ENCODE peak calls at places on chromosomes 4 and X, in seven cellular contexts. K is H1, P is H9, L is IMR-90, F is mesenchymal stem cell, T is neuronal stem cell, N is mesendoderm. E is an unnamed sample.

GRCh38 chr4:184793735-184794355 is 31.9 kb downstream of the ACSL1 start:
- DNase-seq in K (no peak), P (no peak), L (no peak), F (no peak), T (no peak), N (no peak), E (no peak)

GRCh38 chr4:146590801-146591200 is 47.9 kb upstream of the POU4F2 start:
- DNase-seq in K (no peak), P (no peak), L (no peak), F (no peak), N (no peak), T (no peak), E (no peak)

GRCh38 chr4:185127021-185127925 is 15.8 kb upstream of the SLC25A4 start:
- DNase-seq in T (no peak), P (peak), L (no peak), N (peak), K (peak), F (peak), E (no peak)

GRCh38 chrX:9745417-9746115 is 20.1 kb downstream of the GPR143 start:
- DNase-seq in N (peak), P (no peak), L (peak), F (peak), T (no peak), K (no peak), E (peak)

GRCh38 chr4:56619160-56619559 is 61.9 kb downstream of the HOPX start:
- DNase-seq in N (no peak), L (peak), P (no peak), K (no peak), F (peak), T (no peak), E (no peak)

GRCh38 chr4:10461850-10462400 is 4.7 kb upstream of the ZNF518B start:
- DNase-seq in P (peak), T (no peak), K (peak), F (no peak), N (peak), L (no peak), E (no peak)

GRCh38 chr4:153273736-153274135 is 69.5 kb downstream of the TRIM2 start:
- DNase-seq in K (no peak), P (no peak), F (no peak), N (peak), L (no peak), T (no peak), E (no peak)

GRCh38 chr4:184282895-184283654 is 65.4 kb upstream of the ENPP6 start:
- DNase-seq in F (no peak), T (no peak), N (no peak), P (no peak), K (no peak), L (no peak), E (no peak)

GRCh38 chr4:138919094-138919936 is 96.3 kb upstream of the NOCT start:
- DNase-seq in N (peak), P (peak), L (peak), F (peak), T (peak), K (peak), E (peak)

GRCh38 chr4:183118585-183118984 is 19.5 kb downstream of the WWC2 start:
- DNase-seq in P (no peak), T (peak), F (peak), N (peak), L (peak), K (no peak), E (peak)

GRCh38 chr4:186685744-186686143 is 37.9 kb downstream of the FAT1 start:
- DNase-seq in L (peak), N (peak), P (no peak), K (no peak), T (no peak), F (peak), E (peak)

GRCh38 chrX:46770817-46771163 is 11.9 kb upstream of the SLC9A7 start:
- DNase-seq in F (peak), K (no peak), N (peak), P (no peak), L (peak), T (no peak), E (peak)

GRCh38 chr4:13893221-13893620 is 265.7 kb upstream of the BOD1L1 start:
- DNase-seq in P (no peak), F (peak), L (peak), N (no peak), T (no peak), K (no peak), E (no peak)

GRCh38 chr4:87525636-87526035 is 3.5 kb downstream of the SPARCL1 start:
- DNase-seq in L (peak), F (peak), T (no peak), P (no peak), N (no peak), K (no peak), E (no peak)

GRCh38 chr4:145939241-145939640 is 618 bp upstream of the ZNF827 start:
- DNase-seq in L (peak), K (no peak), N (no peak), P (no peak), F (peak), T (no peak), E (no peak)

GRCh38 chr4:88963817-88964216 is 93.2 kb downstream of the FAM13A start:
- DNase-seq in T (no peak), K (no peak), L (peak), N (no peak), F (peak), P (no peak), E (no peak)

GRCh38 chr4:150570862-150571261 is 11.1 kb upstream of the MAB21L2 start:
- DNase-seq in F (no peak), P (no peak), K (no peak), N (no peak), T (no peak), L (no peak), E (no peak)

GRCh38 chr4:155954939-155955338 is 1.3 kb upstream of the CTSO start:
- DNase-seq in L (peak), N (no peak), P (no peak), F (no peak), T (no peak), K (no peak), E (no peak)

GRCh38 chrX:68916891-68917290 is 88.1 kb downstream of the EFNB1 start:
- DNase-seq in K (no peak), N (no peak), L (no peak), P (no peak), T (no peak), F (no peak), E (no peak)

DNA sequence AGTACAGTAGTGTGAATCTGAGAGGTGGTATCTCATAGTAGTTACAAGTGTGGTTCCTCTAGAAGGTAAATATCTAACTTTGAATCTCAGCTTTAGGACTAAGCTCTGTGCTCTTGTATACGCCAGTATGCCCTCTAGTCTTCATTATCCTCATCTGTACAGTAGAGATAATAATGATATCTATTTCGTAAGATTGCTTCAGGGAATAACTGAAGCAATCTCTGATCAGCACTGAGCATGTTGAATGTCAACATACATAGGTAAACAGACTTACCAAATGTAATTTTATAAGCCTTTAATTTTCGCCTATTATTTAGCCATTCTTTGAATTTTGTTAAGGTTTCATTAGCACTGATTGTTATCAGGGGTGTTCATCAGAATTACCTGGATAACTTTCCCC is 175.2 kb upstream of the ANKRD50 start:
- DNase-seq in L (no peak), P (no peak), T (no peak), F (no peak), N (no peak), K (no peak), E (peak)
- H4K8ac ChIP-seq in L (no peak), P (no peak), T (no peak), F (no peak), N (no peak), K (no peak), E (no peak)

DNA sequence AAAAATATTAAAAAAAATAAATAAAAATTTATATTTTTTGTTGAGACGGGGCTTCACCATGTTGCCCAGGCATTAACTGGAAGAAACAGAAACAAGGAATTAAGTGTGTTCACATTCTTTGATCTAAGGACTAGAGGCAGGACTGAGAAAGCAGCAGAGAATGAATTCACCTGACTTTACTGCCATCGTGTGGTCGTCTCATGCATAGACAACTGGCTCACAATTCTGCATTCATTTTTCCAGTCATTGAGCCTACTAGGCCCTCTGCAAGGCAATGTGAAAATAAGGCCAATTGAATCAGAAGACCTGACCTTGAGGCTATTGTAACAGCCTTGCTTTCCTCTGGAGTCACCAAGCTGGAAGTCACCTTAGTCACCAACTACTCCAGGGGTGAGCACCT is 37.4 kb downstream of the LHFPL1 start:
- DNase-seq in P (peak), N (peak), K (peak), L (peak), F (peak), T (peak), E (peak)
- H2BK120ac ChIP-seq in P (no peak), N (no peak), K (no peak), L (peak), F (no peak), T (no peak), E (no peak)

GRCh38 chr4:85274955-85275354 is 200.0 kb upstream of the ARHGAP24 start:
- DNase-seq in L (no peak), N (no peak), K (no peak), F (no peak), T (no peak), P (no peak), E (no peak)
- H4K8ac ChIP-seq in L (no peak), N (no peak), K (no peak), F (no peak), T (no peak), P (no peak), E (no peak)

DNA sequence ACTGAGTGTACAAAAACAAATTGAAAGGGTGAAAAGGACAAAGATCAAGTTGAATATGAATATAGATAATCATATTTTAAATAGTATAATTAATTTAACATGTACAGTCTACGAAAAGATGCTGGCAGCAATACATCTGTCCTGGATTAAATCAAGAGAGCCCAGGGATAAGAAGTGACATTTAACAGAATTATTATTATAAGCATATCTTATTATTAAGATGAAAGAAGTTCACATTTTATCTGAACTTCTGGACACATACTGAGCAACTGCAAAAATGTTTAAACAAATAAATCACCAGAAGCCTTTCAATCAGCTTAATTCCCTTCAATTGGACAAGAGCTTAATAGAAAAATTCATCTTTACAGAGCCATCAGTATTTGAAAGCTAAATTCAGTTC is 50.4 kb downstream of the SERTM2 start:
- DNase-seq in F (no peak), K (no peak), T (no peak), L (no peak), N (no peak), P (no peak), E (no peak)
- H2BK120ac ChIP-seq in F (no peak), K (no peak), T (no peak), L (no peak), N (no peak), P (no peak), E (no peak)

GRCh38 chr4:112593438-112594133 is 43.1 kb downstream of the ZGRF1 start:
- DNase-seq in L (no peak), K (no peak), N (peak), F (no peak), P (no peak), T (no peak), E (no peak)

GRCh38 chr4:112589207-112589606 is 47.5 kb downstream of the ZGRF1 start:
- DNase-seq in N (peak), L (peak), F (peak), T (no peak), P (no peak), K (no peak), E (no peak)

GRCh38 chr4:112591593-112591992 is 45.1 kb downstream of the ZGRF1 start:
- DNase-seq in N (peak), L (no peak), T (no peak), F (no peak), P (no peak), K (no peak), E (no peak)

DNA sequence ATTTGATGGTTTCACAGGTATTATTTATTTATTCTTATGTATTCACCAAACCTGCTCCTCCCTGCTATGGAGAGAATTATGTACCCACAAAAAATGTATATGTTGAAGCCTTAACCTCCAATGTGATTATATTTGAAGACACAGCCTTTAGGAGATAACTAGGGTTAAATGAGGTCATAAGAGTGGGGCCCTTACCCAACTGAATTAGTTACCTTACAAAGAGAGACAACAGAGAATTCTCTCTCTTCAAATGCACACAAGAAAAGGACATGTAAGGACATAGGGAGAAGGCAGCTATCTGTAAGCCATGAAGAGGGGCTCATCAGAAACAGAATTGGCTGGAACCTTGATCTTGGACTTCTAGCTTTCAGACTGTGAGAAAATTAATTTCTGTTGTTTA is 44.0 kb downstream of the ZGRF1 start:
- DNase-seq in P (no peak), K (no peak), F (no peak), N (no peak), L (no peak), T (no peak), E (no peak)
- H4K8ac ChIP-seq in P (no peak), K (no peak), F (no peak), N (no peak), L (no peak), T (no peak), E (no peak)

DNA sequence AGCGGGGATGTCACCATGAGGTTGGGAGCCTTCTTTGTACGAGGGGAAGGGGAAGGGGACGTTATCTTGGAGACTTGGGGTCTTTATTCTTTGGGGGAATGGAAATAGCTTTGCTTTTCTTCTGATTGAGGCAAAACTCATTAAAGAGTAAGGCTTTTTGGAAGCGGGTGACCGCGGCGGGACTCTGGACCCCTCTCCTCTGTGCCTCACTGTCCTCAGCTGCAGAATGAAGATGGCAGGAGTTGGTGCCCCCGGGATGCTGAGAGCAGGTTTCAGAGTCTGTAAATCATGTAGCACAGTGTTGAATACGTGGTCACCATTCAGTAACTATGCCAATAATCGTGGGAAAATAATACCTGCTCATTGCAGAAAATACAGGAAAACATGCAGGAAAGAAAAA is 32.1 kb downstream of the HTT-AS start:
- DNase-seq in F (no peak), P (no peak), N (no peak), T (no peak), K (no peak), L (no peak), E (no peak)
- H2BK120ac ChIP-seq in F (no peak), P (no peak), N (no peak), T (no peak), K (no peak), L (no peak), E (no peak)

GRCh38 chrX:101385026-101385684 is 836 bp downstream of the BTK start:
- DNase-seq in K (no peak), P (no peak), L (no peak), T (no peak), F (no peak), N (no peak), E (no peak)
- H4K8ac ChIP-seq in K (no peak), P (no peak), L (no peak), T (no peak), F (no peak), N (no peak), E (no peak)

DNA sequence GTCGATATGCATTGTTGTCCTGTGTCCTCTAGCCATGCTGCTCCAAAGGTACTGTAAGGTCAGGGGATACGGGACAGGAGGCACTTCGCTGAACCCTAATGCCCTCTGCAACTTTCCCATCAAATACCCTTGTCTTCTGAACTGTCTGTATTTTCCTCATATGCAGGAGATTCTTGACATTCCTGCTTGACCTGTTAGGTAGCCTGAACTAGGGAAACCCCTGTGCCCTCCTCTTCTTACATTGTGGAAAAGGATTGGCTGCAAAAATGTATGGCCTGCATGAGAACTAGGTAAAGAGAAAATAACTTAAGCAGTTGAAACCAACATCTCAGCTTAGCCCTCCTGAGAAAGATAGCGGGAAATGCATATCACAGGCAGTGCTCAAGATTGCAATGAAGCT is 11.4 kb downstream of the RTL8B start:
- DNase-seq in F (no peak), P (no peak), L (no peak), N (peak), K (no peak), T (no peak), E (peak)
- H2BK120ac ChIP-seq in F (no peak), P (no peak), L (no peak), N (no peak), K (no peak), T (no peak), E (no peak)